ENCODE peak calls at places on chromosome 19, in six cellular contexts. W is H1, B is H9, Q is IMR-90, T is mesenchymal stem cell, V is trophoblast cell. R is an unnamed sample.

GRCh38 chr19:308471-309205 is 17.4 kb upstream of the PLPP2 start:
- DNase-seq in V (no peak), B (no peak), T (no peak), W (no peak), Q (no peak), R (no peak)

GRCh38 chr19:38656171-38656981 is 8.9 kb downstream of the ACTN4 start:
- DNase-seq in W (no peak), T (peak), B (no peak), Q (peak), V (peak), R (no peak)

GRCh38 chr19:8571006-8571411 is 6.2 kb downstream of the MYO1F start:
- DNase-seq in T (peak), Q (peak), V (peak), B (no peak), W (no peak), R (no peak)

GRCh38 chr19:510606-511100 is 3.4 kb downstream of the TPGS1 start:
- DNase-seq in T (peak), B (peak), Q (peak), V (peak), W (peak), R (peak)

GRCh38 chr19:525857-526419 is 5.6 kb upstream of the CDC34 start:
- DNase-seq in T (no peak), Q (no peak), W (no peak), B (no peak), V (peak), R (no peak)

GRCh38 chr19:33689886-33690285 is 68.1 kb downstream of the CHST8 start:
- DNase-seq in Q (no peak), V (no peak), T (no peak), B (no peak), W (no peak), R (no peak)

GRCh38 chr19:55464039-55464668 is 397 bp downstream of the C19orf85 start:
- DNase-seq in W (no peak), B (no peak), T (no peak), V (no peak), Q (no peak), R (no peak)

GRCh38 chr19:45885556-45886426 is at the start of gene IRF2BP1:
- DNase-seq in Q (peak), T (peak), W (no peak), B (peak), V (peak), R (peak)

GRCh38 chr19:8423821-8424223 is 10.7 kb downstream of the MARCHF2 start:
- DNase-seq in T (peak), B (peak), W (no peak), Q (peak), V (peak), R (peak)

GRCh38 chr19:12943437-12944044 is 2.1 kb upstream of the RAD23A start:
- DNase-seq in T (no peak), B (no peak), W (no peak), V (no peak), Q (no peak), R (no peak)

GRCh38 chr19:2695288-2695866 is 7.1 kb downstream of the GNG7 start:
- DNase-seq in Q (no peak), B (no peak), W (no peak), V (no peak), T (no peak), R (no peak)

GRCh38 chr19:11494634-11495285 is 10.9 kb downstream of the ZNF653 start:
- DNase-seq in T (no peak), Q (no peak), B (no peak), W (no peak), V (no peak), R (no peak)

GRCh38 chr19:48537541-48537940 is 14.4 kb upstream of the SULT2B1 start:
- DNase-seq in B (no peak), Q (no peak), T (peak), W (no peak), V (peak), R (no peak)

GRCh38 chr19:45251452-45252354 is 632 bp downstream of the MARK4 start:
- DNase-seq in T (peak), B (no peak), W (no peak), V (no peak), Q (no peak), R (no peak)

GRCh38 chr19:49297403-49297802 is 27.6 kb downstream of the SLC6A16 start:
- DNase-seq in T (peak), W (no peak), V (no peak), B (no peak), Q (peak), R (no peak)

GRCh38 chr19:28705008-28705407 is 507.9 kb downstream of the UQCRFS1 start:
- DNase-seq in T (peak), V (peak), B (no peak), Q (peak), W (no peak), R (no peak)

GRCh38 chr19:28665748-28666147 is 547.2 kb downstream of the UQCRFS1 start:
- DNase-seq in V (no peak), W (no peak), T (no peak), B (no peak), Q (no peak), R (no peak)

GRCh38 chr19:35251456-35251855 is 2.7 kb downstream of the LSR start:
- DNase-seq in W (no peak), B (no peak), V (no peak), Q (no peak), T (no peak), R (no peak)

DNA sequence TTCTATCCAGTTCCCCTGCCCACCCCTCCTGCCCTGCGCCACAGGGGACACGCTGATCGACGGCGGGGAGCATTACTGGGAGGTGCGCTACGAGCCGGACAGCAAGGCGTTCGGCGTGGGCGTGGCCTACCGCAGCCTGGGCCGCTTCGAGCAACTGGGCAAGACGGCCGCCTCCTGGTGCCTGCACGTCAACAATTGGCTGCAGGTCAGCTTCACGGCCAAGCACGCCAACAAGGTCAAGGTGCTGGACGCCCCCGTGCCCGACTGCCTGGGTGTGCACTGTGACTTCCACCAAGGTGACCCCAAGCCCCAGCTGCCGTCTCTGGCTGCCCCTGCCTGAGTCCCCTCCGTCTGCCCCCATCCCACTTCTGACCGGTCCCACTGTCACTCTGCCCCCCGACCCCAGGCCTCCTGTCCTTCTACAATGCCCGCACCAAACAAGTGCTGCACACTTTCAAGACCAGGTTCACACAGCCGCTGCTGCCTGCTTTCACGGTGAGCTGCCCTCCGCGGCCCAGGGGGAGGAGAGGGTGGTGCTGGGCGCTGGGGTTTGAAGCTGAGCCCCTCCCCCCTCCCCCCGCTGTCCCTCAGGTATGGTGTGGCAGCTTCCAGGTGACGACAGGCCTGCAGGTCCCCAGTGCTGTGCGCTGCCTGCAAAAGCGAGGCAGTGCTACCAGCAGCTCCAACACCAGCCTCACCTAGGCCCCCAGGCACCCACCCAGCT is 15.5 kb downstream of the STAP2 start:
- DNase-seq in B (no peak), W (no peak), Q (no peak), V (peak), T (no peak), R (no peak)
- H3K14ac ChIP-seq in B (no peak), W (no peak), Q (no peak), V (no peak), T (no peak), R (peak)

GRCh38 chr19:57165846-57166245 is 1.4 kb downstream of the DUXA start:
- DNase-seq in W (no peak), V (no peak), Q (no peak), T (no peak), B (no peak), R (no peak)

GRCh38 chr19:57167385-57167784 is at the start of gene DUXA:
- DNase-seq in V (no peak), T (no peak), Q (no peak), W (no peak), B (no peak), R (no peak)

GRCh38 chr19:57171551-57172081 is 4.3 kb upstream of the DUXA start:
- DNase-seq in W (peak), V (peak), Q (peak), B (peak), T (peak), R (peak)
- H3K9ac ChIP-seq in W (no peak), V (no peak), Q (peak), B (no peak), T (peak), R (no peak)

GRCh38 chr19:4123615-4124568 is at the start of gene MAP2K2:
- DNase-seq in Q (peak), B (peak), T (peak), W (peak), V (peak), R (peak)
- H3K27ac ChIP-seq in Q (peak), B (no peak), T (peak), W (no peak), V (peak), R (no peak)

DNA sequence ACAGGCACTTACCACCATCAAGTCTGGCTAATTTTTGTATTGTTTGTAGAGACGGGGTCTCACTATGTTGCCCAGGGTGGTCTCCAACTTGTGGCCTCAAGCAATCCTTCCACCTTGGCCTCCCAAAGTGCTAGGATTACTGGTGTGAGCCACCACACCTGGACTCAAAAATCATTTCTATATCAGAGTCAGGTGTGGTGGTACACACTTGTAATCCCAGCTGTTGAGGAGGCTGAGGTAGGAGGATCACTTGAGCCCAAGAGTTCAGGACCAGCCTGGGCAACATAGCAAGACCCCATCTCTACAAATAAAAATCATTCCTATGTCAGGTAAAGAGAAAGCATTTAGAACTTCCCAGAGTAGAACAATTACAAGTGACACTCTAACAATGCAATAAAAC is 48.4 kb downstream of the MYO9B start:
- DNase-seq in T (no peak), V (no peak), Q (no peak), W (no peak), B (no peak), R (no peak)
- H3K14ac ChIP-seq in T (no peak), V (no peak), Q (no peak), W (no peak), B (no peak), R (no peak)

DNA sequence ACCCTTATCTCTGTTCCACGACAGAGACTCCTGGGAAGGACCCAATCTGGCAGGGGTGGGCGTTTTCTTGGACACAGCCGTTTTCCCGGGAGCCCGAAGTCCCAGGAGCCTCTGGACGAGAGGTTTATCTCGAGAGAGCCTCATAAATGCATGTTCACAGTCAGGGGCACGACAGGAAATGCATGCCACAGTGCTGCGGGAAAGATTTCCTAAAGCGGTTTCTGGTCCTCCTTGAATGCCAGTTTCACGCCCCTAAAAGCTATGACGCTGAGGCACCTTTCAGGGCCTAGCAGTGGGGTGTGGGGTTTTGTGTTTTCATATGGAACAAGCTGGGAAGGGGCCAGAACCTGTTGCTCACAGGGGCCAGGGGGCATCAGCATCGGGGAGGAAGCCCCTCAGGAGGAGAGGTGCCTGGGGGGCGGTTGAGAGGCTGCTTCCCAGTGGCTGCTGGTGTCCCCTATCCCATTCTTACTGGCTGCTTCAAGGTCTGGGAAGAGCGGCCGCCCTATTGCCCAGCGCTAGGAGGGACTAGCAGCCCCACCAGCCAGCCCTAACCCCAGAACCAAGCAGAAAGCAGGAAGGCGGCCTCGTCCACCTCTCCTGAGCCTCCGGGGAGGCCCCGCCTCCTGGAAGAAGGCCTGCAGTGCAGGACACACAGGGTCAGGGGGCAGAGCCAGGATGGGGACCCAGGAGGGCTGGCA is 157.0 kb downstream of the KDM4B start:
- DNase-seq in T (peak), W (no peak), Q (peak), V (no peak), B (peak), R (no peak)
- H3K9ac ChIP-seq in T (no peak), W (no peak), Q (no peak), V (no peak), B (no peak), R (no peak)

GRCh38 chr19:7224205-7224833 is 69.9 kb downstream of the INSR start:
- DNase-seq in W (no peak), B (no peak), V (no peak), Q (peak), T (no peak), R (no peak)
- H3K27ac ChIP-seq in W (no peak), B (no peak), V (no peak), Q (no peak), T (no peak), R (no peak)

GRCh38 chr19:50518091-50519005 is 4.6 kb upstream of the ASPDH start:
- DNase-seq in T (no peak), B (peak), Q (no peak), W (no peak), V (no peak), R (no peak)

GRCh38 chr19:50515168-50515561 is 1.5 kb upstream of the ASPDH start:
- DNase-seq in W (no peak), Q (no peak), T (no peak), V (no peak), B (no peak), R (no peak)

GRCh38 chr19:50517704-50518075 is 4.0 kb upstream of the ASPDH start:
- DNase-seq in V (no peak), W (no peak), T (no peak), B (no peak), Q (no peak), R (no peak)

GRCh38 chr19:50516456-50516855 is 2.7 kb upstream of the ASPDH start:
- DNase-seq in W (no peak), V (no peak), T (no peak), Q (no peak), B (no peak), R (no peak)

DNA sequence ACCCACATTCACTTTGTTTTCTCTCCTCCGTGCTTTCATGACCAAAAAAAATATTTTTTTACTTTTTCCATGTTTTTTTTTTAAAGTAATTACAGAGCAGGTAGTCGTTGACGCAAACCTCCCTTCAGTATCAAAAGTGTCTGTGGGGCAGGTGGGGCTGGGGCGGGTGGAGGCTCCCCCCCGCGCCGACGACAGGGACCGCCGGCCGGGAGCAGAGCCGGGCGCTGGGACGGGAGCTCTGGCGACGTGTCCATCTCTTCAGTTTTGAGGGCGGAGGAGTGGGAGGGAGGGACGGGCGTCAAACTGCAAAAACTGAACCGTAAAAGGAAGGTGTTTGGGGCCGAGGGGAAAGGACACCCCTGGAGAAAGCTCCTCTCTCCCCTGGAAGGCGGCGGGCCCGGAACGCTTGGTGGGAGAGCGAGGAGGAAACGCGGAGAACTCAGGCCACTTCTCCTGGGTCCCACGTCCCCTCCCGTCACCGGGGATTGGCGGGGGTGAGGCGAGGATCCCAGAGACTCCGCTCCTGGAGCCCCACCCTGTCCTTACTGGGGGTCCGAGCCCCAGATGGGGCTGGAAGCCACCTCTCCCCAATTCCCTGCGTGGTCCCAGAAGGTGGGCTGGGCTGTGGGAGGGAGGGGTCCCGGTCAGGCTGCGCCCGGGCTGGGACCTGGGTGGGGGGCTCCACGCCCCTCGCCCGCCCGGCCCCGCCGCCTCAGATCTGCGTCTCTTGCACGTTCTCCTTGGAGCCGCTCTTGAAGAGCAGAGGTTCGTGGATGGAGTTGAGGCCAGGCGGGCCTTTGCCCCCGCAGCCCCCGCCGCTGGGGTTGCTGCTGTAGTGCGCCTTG is 3.4 kb upstream of the ASPDH start:
- DNase-seq in V (no peak), B (no peak), W (no peak), Q (no peak), T (no peak), R (no peak)
- H3K14ac ChIP-seq in V (no peak), B (no peak), W (no peak), Q (no peak), T (no peak), R (no peak)

GRCh38 chr19:42010245-42011126 is 16.5 kb upstream of the ATP1A3 start:
- DNase-seq in Q (peak), T (peak), B (no peak), W (no peak), V (no peak), R (no peak)
- H3K9ac ChIP-seq in Q (no peak), T (no peak), B (no peak), W (no peak), V (no peak), R (no peak)